ENCODE peak calls at places on chromosomes 6 and 20, in nine cellular contexts. Z is HL-60, T is breast epithelium, I is endothelial cell of umbilical vein, D is stomach, K is spleen, G is K562, H is SK-N-MC, O is Panc1. B is an unnamed sample.

GRCh38 chr20:5002077-5002413 is 735 bp upstream of the SLC23A2 start:
- DNase-seq in D (no peak), G (no peak), Z (no peak), O (no peak), T (no peak), H (no peak), I (no peak), K (peak), B (no peak)

GRCh38 chr6:42452171-42453026 is 673 bp upstream of the TRERF1 start:
- DNase-seq in D (peak), I (peak), O (no peak), G (peak), K (peak), H (no peak), Z (peak), T (no peak), B (peak)

GRCh38 chr6:88403486-88403885 is 237.3 kb upstream of the CNR1 start:
- DNase-seq in H (no peak), K (no peak), I (no peak), Z (no peak), O (no peak), T (no peak), G (no peak), D (no peak), B (no peak)

GRCh38 chr6:125174626-125175025 is 21.1 kb downstream of the TPD52L1 start:
- DNase-seq in G (peak), T (no peak), Z (no peak), K (no peak), I (no peak), H (no peak), O (no peak), D (no peak), B (no peak)

GRCh38 chr20:25016471-25016870 is 23.9 kb upstream of the APMAP start:
- DNase-seq in G (no peak), D (peak), T (no peak), K (peak), I (no peak), O (no peak), Z (no peak), H (no peak), B (peak)

GRCh38 chr6:168201383-168201782 is 118.2 kb downstream of the DACT2 start:
- DNase-seq in H (no peak), G (peak), T (no peak), Z (no peak), K (no peak), D (peak), O (no peak), I (no peak), B (peak)

GRCh38 chr6:165872311-165872710 is 209.3 kb upstream of the PDE10A start:
- DNase-seq in I (no peak), K (no peak), H (no peak), Z (no peak), T (no peak), G (no peak), D (no peak), O (no peak), B (no peak)

GRCh38 chr6:87501809-87502572 is 29.2 kb downstream of the SLC35A1 start:
- DNase-seq in T (no peak), G (no peak), Z (no peak), D (no peak), K (no peak), I (peak), O (no peak), H (no peak), B (no peak)

GRCh38 chr20:52859156-52859887 is 112.8 kb upstream of the TSHZ2 start:
- DNase-seq in D (peak), Z (no peak), H (no peak), T (no peak), I (peak), K (no peak), G (no peak), O (no peak), B (no peak)

GRCh38 chr6:83221886-83222479 is 28.8 kb downstream of the RWDD2A start:
- DNase-seq in I (peak), G (peak), H (peak), Z (no peak), D (no peak), O (no peak), T (no peak), K (no peak), B (no peak)

GRCh38 chr20:17281478-17281877 is 54.6 kb downstream of the PCSK2 start:
- DNase-seq in O (no peak), G (peak), T (no peak), K (no peak), I (no peak), Z (peak), H (no peak), D (no peak), B (no peak)

GRCh38 chr20:6566821-6567220 is 200.7 kb upstream of the BMP2 start:
- DNase-seq in I (no peak), H (no peak), D (no peak), O (no peak), T (no peak), G (no peak), Z (no peak), K (no peak), B (no peak)

GRCh38 chr20:25057234-25058050 is 497 bp downstream of the ACSS1 start:
- DNase-seq in D (peak), H (no peak), T (no peak), Z (peak), O (no peak), K (peak), G (no peak), I (peak), B (peak)

GRCh38 chr20:52748235-52748950 is 223.8 kb upstream of the TSHZ2 start:
- DNase-seq in H (no peak), I (no peak), T (no peak), Z (no peak), G (no peak), O (no peak), D (no peak), K (no peak), B (peak)

GRCh38 chr6:82022614-82023102 is 224.9 kb downstream of the IBTK start:
- DNase-seq in G (no peak), H (no peak), I (peak), T (no peak), O (no peak), K (no peak), D (no peak), Z (no peak), B (no peak)

GRCh38 chr20:25477156-25477882 is 69.8 kb downstream of the GINS1 start:
- DNase-seq in K (peak), T (no peak), O (no peak), I (no peak), Z (no peak), D (no peak), G (no peak), H (no peak), B (no peak)

GRCh38 chr20:43185901-43186300 is 3.8 kb downstream of the PTPRT start:
- DNase-seq in K (no peak), I (no peak), D (no peak), O (no peak), T (no peak), Z (no peak), G (no peak), H (no peak), B (no peak)

GRCh38 chr20:43188234-43188653 is 1.5 kb downstream of the PTPRT start:
- DNase-seq in G (no peak), I (no peak), H (no peak), K (no peak), Z (no peak), O (no peak), T (no peak), D (no peak), B (no peak)

GRCh38 chr20:43186312-43186711 is 3.4 kb downstream of the PTPRT start:
- DNase-seq in D (no peak), T (no peak), H (no peak), K (no peak), Z (no peak), O (no peak), G (no peak), I (no peak), B (no peak)

GRCh38 chr20:43188861-43189613 is 669 bp downstream of the PTPRT start:
- DNase-seq in I (no peak), O (no peak), T (peak), K (no peak), Z (no peak), D (no peak), H (no peak), G (no peak), B (no peak)

GRCh38 chr20:43187476-43188233 is 2.1 kb downstream of the PTPRT start:
- DNase-seq in O (peak), H (peak), Z (peak), G (peak), T (peak), D (peak), K (peak), I (peak), B (peak)
- H3K4me3 ChIP-seq in O (peak), H (no peak), Z (no peak), G (no peak), T (peak), D (peak), K (no peak), I (no peak), B (peak)

DNA sequence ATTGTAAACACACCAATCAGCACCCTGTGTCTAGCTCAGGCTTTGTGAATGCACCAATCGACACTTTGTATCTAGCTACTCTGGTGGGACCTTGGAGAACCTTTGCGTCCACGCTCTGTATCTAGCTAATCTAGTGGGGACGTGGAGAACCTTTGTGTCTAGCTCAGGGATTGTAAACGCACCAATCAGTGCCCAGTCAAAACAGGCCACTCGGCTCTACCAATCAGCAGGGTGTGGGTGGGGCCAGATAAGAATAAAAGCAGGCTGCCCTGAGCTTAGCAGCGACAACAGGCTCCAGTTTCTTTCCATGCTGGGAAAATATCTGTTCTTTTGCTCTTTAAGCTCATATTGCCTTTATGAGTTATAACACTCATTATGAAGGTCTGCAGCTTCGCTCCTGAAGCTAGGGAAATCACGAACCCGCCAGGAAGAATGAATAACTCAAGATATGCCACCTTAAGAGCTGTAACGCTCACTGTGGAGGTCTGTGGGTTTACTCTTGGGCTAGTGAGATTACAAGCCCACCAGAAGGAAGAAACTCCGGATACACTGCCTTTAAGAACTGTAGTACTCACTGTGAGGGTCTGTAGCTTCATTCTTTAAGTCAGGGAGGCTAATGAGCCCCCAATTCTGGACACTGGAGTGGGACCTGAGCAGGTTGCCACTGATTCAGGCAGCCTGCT is 2.8 kb upstream of the SSR1 start:
- DNase-seq in K (no peak), H (no peak), I (no peak), G (no peak), D (no peak), Z (no peak), O (no peak), T (no peak), B (no peak)
- TF ChIP-seq POLR2AphosphoS5 in K (no peak), H (no peak), I (no peak), G (no peak), D (no peak), Z (no peak), O (no peak), T (no peak), B (no peak)

GRCh38 chr6:35489066-35489465 is 7.8 kb downstream of the TEAD3 start:
- DNase-seq in K (no peak), G (no peak), O (no peak), I (no peak), D (no peak), T (no peak), Z (no peak), H (no peak), B (no peak)
- H3K4me3 ChIP-seq in K (no peak), G (no peak), O (no peak), I (no peak), D (no peak), T (no peak), Z (no peak), H (no peak), B (no peak)

DNA sequence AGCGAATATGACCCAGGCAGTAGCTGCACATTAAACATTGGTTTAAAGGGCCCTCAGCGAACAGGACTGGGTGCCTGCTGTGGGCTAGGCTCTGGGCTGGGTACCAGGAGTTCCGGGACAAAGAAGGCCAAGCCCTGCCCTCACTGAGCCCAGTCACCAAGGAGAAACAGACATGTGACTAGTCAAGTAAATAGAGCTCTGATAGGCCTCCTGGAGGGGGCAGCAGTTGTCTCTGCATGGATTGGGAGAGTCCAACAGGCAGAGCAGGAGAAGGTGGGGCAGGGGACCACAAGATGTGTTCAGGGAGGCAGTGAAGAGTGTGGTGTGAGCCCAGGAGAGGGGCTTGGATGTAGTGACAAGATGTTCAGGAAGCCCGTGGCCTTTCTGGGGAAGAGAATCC is 3.1 kb downstream of the HM13 start:
- DNase-seq in D (peak), O (no peak), T (no peak), Z (peak), G (peak), I (peak), K (no peak), H (no peak), B (no peak)
- TF ChIP-seq POLR2AphosphoS5 in D (no peak), O (no peak), T (no peak), Z (no peak), G (no peak), I (no peak), K (no peak), H (no peak), B (no peak)

GRCh38 chr6:160353950-160354496 is 5.8 kb downstream of the SLC22A3 start:
- DNase-seq in H (no peak), G (no peak), D (no peak), Z (no peak), I (no peak), K (no peak), O (no peak), T (no peak), B (no peak)
- H3K4me3 ChIP-seq in H (no peak), G (no peak), D (no peak), Z (no peak), I (no peak), K (no peak), O (no peak), T (no peak), B (no peak)

GRCh38 chr20:14829897-14830296 is 492.5 kb upstream of the FLRT3 start:
- DNase-seq in Z (no peak), T (no peak), K (no peak), D (no peak), G (no peak), O (no peak), I (no peak), H (no peak), B (no peak)
- TF ChIP-seq POLR2AphosphoS5 in Z (no peak), T (no peak), K (no peak), D (no peak), G (no peak), O (no peak), I (no peak), H (no peak), B (no peak)

GRCh38 chr6:34695729-34696188 is 808 bp downstream of the ILRUN start:
- DNase-seq in T (no peak), H (no peak), O (no peak), I (peak), K (no peak), G (peak), Z (no peak), D (no peak), B (no peak)

GRCh38 chr6:34688956-34689355 is 7.6 kb downstream of the ILRUN start:
- DNase-seq in Z (peak), D (no peak), O (no peak), H (no peak), T (no peak), K (no peak), G (no peak), I (no peak), B (no peak)

GRCh38 chr6:34696189-34696738 is 303 bp downstream of the ILRUN start:
- DNase-seq in K (no peak), O (no peak), Z (peak), I (peak), H (no peak), D (peak), T (peak), G (peak), B (no peak)

GRCh38 chr6:34689742-34690141 is 6.8 kb downstream of the ILRUN start:
- DNase-seq in K (no peak), Z (no peak), O (no peak), D (no peak), T (no peak), G (no peak), H (no peak), I (no peak), B (no peak)

GRCh38 chr6:34692280-34692679 is 4.3 kb downstream of the ILRUN start:
- DNase-seq in H (no peak), K (no peak), D (no peak), O (no peak), G (no peak), I (no peak), Z (no peak), T (no peak), B (no peak)
- H3K4me3 ChIP-seq in H (no peak), K (no peak), D (no peak), O (no peak), G (no peak), I (no peak), Z (no peak), T (no peak), B (no peak)

DNA sequence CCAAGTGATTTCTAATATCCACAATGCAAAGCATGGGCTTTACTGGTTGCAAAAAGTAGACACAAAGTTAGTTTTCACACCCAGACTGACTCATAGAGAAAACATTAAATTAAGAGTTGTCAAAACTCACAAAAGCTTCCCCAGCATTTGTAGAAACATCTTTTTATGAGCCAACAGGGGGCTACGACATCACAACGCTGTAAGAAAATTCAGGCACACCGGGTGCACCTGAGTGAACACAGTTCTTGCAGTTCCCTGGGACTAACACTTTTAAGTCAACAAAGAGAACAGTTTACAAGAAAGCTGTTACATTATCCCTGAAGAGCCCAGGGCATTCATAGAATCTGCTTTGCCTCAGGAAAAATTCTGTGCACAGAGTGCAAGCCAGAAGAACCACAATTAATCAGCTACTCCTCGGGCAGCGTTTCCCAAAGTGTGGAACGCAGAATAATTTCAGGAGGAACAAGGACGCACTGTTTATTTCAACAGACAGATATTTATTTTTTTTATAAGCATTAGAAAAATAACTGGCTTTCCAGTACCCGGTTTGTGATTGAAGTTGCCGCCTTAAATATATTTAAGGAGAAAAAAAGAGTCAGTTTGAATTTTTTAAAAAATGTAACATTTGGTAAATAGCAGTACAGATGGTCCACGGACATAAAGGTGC is 1.2 kb downstream of the NCOA5 start:
- DNase-seq in K (no peak), D (no peak), I (peak), O (no peak), H (no peak), T (no peak), G (peak), Z (no peak), B (no peak)
- TF ChIP-seq POLR2AphosphoS5 in K (no peak), D (no peak), I (no peak), O (no peak), H (peak), T (no peak), G (no peak), Z (no peak), B (no peak)

B was measured in sigmoid colon.